ENCODE peak calls at places on chromosomes 1 and 21, in ten cellular contexts. W, X, K, M, Q, G, N, U, B and O are unnamed samples.

GRCh38 chr1:161738627-161739287 is 10.8 kb upstream of the DUSP12 start:
- DNase-seq in W (peak; percentile 23), X (peak; percentile 94), K (peak; percentile 78), M (no peak), Q (peak; percentile 81), G (peak; percentile 55), N (peak; percentile 80), U (peak; percentile 56), B (no peak), O (no peak)

GRCh38 chr1:13604191-13604590 is 20.6 kb downstream of the PDPN start:
- DNase-seq in W (no peak), X (no peak), K (no peak), M (no peak), Q (no peak), G (no peak), N (no peak), U (no peak), B (no peak), O (no peak)

GRCh38 chr1:94315552-94316116 is 78.2 kb upstream of the ARHGAP29 start:
- DNase-seq in W (no peak), X (no peak), K (no peak), M (no peak), Q (no peak), G (no peak), N (no peak), U (no peak), B (no peak), O (no peak)

GRCh38 chr1:183635112-183635605 is 424 bp downstream of the ARPC5 start:
- DNase-seq in W (no peak), X (peak; percentile 47), K (no peak), M (no peak), Q (peak; percentile 26), G (peak; percentile 49), N (peak; percentile 37), U (peak; percentile 45), B (no peak), O (no peak)

GRCh38 chr1:55257958-55258357 is 42.8 kb upstream of the USP24 start:
- DNase-seq in W (no peak), X (no peak), K (no peak), M (no peak), Q (no peak), G (no peak), N (peak; percentile 9), U (no peak), B (no peak), O (no peak)

GRCh38 chr1:50157306-50157705 is 48.6 kb downstream of the ELAVL4 start:
- DNase-seq in W (no peak), X (no peak), K (no peak), M (no peak), Q (no peak), G (no peak), N (no peak), U (no peak), B (no peak), O (no peak)

GRCh38 chr1:219660666-219661463 is 48.0 kb upstream of the ZC3H11B start:
- DNase-seq in W (peak; percentile 75), X (peak; percentile 72), K (peak; percentile 98), M (peak; percentile 54), Q (peak; percentile 85), G (peak; percentile 74), N (peak; percentile 89), U (peak; percentile 80), B (peak; percentile 8), O (peak; percentile 65)

GRCh38 chr1:93623436-93623835 is 58.2 kb downstream of the BCAR3 start:
- DNase-seq in W (no peak), X (peak; percentile 53), K (no peak), M (no peak), Q (peak; percentile 41), G (no peak), N (no peak), U (no peak), B (no peak), O (no peak)

GRCh38 chr1:27993241-27993640 is 33.5 kb downstream of the XKR8 start:
- DNase-seq in W (no peak), X (no peak), K (no peak), M (no peak), Q (no peak), G (no peak), N (no peak), U (no peak), B (no peak), O (no peak)

GRCh38 chr1:10733967-10734366 is 62.5 kb downstream of the CASZ1 start:
- DNase-seq in W (no peak), X (no peak), K (no peak), M (no peak), Q (no peak), G (no peak), N (no peak), U (no peak), B (peak; percentile 27), O (peak; percentile 77)

GRCh38 chr1:179137623-179138235 is 55.9 kb downstream of the TOR3A start:
- DNase-seq in W (no peak), X (peak; percentile 30), K (no peak), M (no peak), Q (no peak), G (no peak), N (no peak), U (no peak), B (no peak), O (no peak)

GRCh38 chr1:236686815-236687160 is 489 bp downstream of the ACTN2 start:
- DNase-seq in W (no peak), X (no peak), K (no peak), M (no peak), Q (no peak), G (no peak), N (no peak), U (no peak), B (no peak), O (no peak)

GRCh38 chr21:37266515-37267221 is 466 bp downstream of the VPS26C start:
- DNase-seq in W (peak; percentile 57), X (peak; percentile 59), K (no peak), M (peak; percentile 89), Q (peak; percentile 24), G (peak; percentile 60), N (peak; percentile 50), U (peak; percentile 40), B (peak; percentile 39), O (peak; percentile 83)

GRCh38 chr1:201759194-201759814 is 69.7 kb upstream of the IPO9 start:
- DNase-seq in W (no peak), X (peak; percentile 47), K (no peak), M (no peak), Q (peak; percentile 37), G (no peak), N (no peak), U (no peak), B (peak; percentile 5), O (no peak)

GRCh38 chr1:220689696-220690095 is 467 bp upstream of the C1orf115 start:
- DNase-seq in W (no peak), X (no peak), K (no peak), M (no peak), Q (no peak), G (no peak), N (no peak), U (no peak), B (no peak), O (no peak)

GRCh38 chr1:204607910-204608309 is 77.6 kb downstream of the LRRN2 start:
- DNase-seq in W (no peak), X (no peak), K (no peak), M (no peak), Q (no peak), G (no peak), N (no peak), U (no peak), B (no peak), O (peak; percentile 65)

GRCh38 chr1:192707978-192708547 is 72.1 kb downstream of the RGS13 start:
- DNase-seq in W (no peak), X (no peak), K (no peak), M (no peak), Q (no peak), G (no peak), N (no peak), U (no peak), B (no peak), O (no peak)

GRCh38 chr21:31630062-31630711 is 29.3 kb upstream of the SOD1 start:
- DNase-seq in W (no peak), X (peak; percentile 73), K (peak; percentile 24), M (peak; percentile 52), Q (peak; percentile 54), G (peak; percentile 84), N (peak; percentile 67), U (no peak), B (peak; percentile 92), O (no peak)

GRCh38 chr1:25431495-25432363 is 1.0 kb downstream of the MACO1 start:
- DNase-seq in W (no peak), X (no peak), K (peak; percentile 50), M (no peak), Q (no peak), G (no peak), N (peak; percentile 4), U (no peak), B (no peak), O (no peak)

GRCh38 chr1:200242379-200243041 is 167.3 kb downstream of the ZNF281 start:
- DNase-seq in W (no peak), X (peak; percentile 19), K (peak; percentile 21), M (no peak), Q (peak; percentile 20), G (no peak), N (no peak), U (no peak), B (peak; percentile 85), O (peak; percentile 75)

GRCh38 chr1:58317694-58318093 is 228.8 kb downstream of the OMA1 start:
- DNase-seq in W (no peak), X (no peak), K (no peak), M (no peak), Q (no peak), G (no peak), N (no peak), U (no peak), B (no peak), O (no peak)

GRCh38 chr1:161486806-161487482 is 18.3 kb upstream of the FCGR2A start:
- DNase-seq in W (peak; percentile 9), X (peak; percentile 81), K (peak; percentile 91), M (peak; percentile 38), Q (peak; percentile 60), G (no peak), N (peak; percentile 70), U (peak; percentile 62), B (peak; percentile 30), O (peak; percentile 6)

GRCh38 chr1:163877016-163877415 is 555.3 kb downstream of the NUF2 start:
- DNase-seq in W (no peak), X (no peak), K (no peak), M (no peak), Q (peak; percentile 72), G (no peak), N (peak; percentile 53), U (peak; percentile 39), B (no peak), O (no peak)

GRCh38 chr1:29269356-29269755 is 33.0 kb downstream of the PTPRU start:
- DNase-seq in W (peak; percentile 50), X (no peak), K (peak; percentile 91), M (no peak), Q (no peak), G (no peak), N (no peak), U (no peak), B (no peak), O (no peak)

GRCh38 chr1:205142105-205142475 is 20.3 kb upstream of the RBBP5 start:
- DNase-seq in W (no peak), X (no peak), K (no peak), M (no peak), Q (no peak), G (no peak), N (no peak), U (no peak), B (no peak), O (no peak)

GRCh38 chr1:205933672-205934618 is 9.3 kb downstream of the SLC26A9 start:
- DNase-seq in W (peak; percentile 60), X (peak; percentile 86), K (peak; percentile 90), M (no peak), Q (peak; percentile 58), G (no peak), N (peak; percentile 83), U (peak; percentile 83), B (no peak), O (no peak)

GRCh38 chr1:192633533-192634258 is 2.3 kb upstream of the RGS13 start:
- DNase-seq in W (no peak), X (no peak), K (peak; percentile 8), M (no peak), Q (no peak), G (no peak), N (no peak), U (no peak), B (no peak), O (no peak)

GRCh38 chr1:39129514-39129913 is 75.0 kb upstream of the MACF1 start:
- DNase-seq in W (no peak), X (peak; percentile 66), K (no peak), M (peak; percentile 96), Q (peak; percentile 42), G (no peak), N (peak; percentile 57), U (peak; percentile 46), B (no peak), O (no peak)